ENCODE peak calls at places on chromosomes 6 and 20, in eight cellular contexts. L is hypothalamus, X is tibial artery, J is HFF-Myc, V is Caki2, Z is mucosa of descending colon, I is germinal center, N is retina. Q is an unnamed sample.

GRCh38 chr6:35042041-35042440 is 99.1 kb downstream of the TCP11 start:
- DNase-seq in V (no peak), X (peak), N (no peak), J (no peak), Z (no peak), L (no peak), I (no peak), Q (no peak)

GRCh38 chr6:138824482-138825134 is 28.7 kb downstream of the ECT2L start:
- DNase-seq in V (no peak), N (no peak), Z (no peak), X (no peak), L (no peak), I (no peak), J (no peak), Q (no peak)

GRCh38 chr20:13526551-13526950 is 112.2 kb downstream of the TASP1 start:
- DNase-seq in Z (no peak), V (no peak), L (no peak), X (no peak), J (no peak), I (no peak), N (no peak), Q (no peak)

GRCh38 chr6:72217626-72218025 is 331.3 kb downstream of the RIMS1 start:
- DNase-seq in I (no peak), L (no peak), Z (no peak), X (no peak), V (no peak), N (no peak), J (no peak), Q (no peak)

GRCh38 chr6:5090603-5091002 is 5.5 kb downstream of the PPP1R3G start:
- DNase-seq in L (no peak), V (no peak), N (no peak), Z (no peak), I (no peak), J (no peak), X (no peak), Q (no peak)

GRCh38 chr6:53831956-53832660 is 37.3 kb downstream of the LRRC1 start:
- DNase-seq in V (no peak), X (no peak), I (no peak), N (no peak), Z (no peak), J (no peak), L (no peak), Q (no peak)

GRCh38 chr6:85404497-85405174 is 45.2 kb upstream of the NT5E start:
- DNase-seq in J (peak), L (no peak), N (no peak), I (no peak), V (peak), Z (peak), X (no peak), Q (no peak)

GRCh38 chr6:75850026-75850385 is 101.0 kb downstream of the MYO6 start:
- DNase-seq in J (no peak), I (no peak), Z (no peak), X (no peak), N (no peak), L (no peak), V (no peak), Q (peak)

GRCh38 chr6:18031680-18032256 is 44.3 kb upstream of the KIF13A start:
- DNase-seq in I (no peak), N (no peak), V (no peak), J (no peak), X (no peak), L (no peak), Z (no peak), Q (no peak)

GRCh38 chr6:34246563-34247391 is 2.0 kb downstream of the SMIM29 start:
- DNase-seq in L (no peak), X (no peak), I (peak), Z (no peak), J (no peak), N (peak), V (peak), Q (no peak)

GRCh38 chr20:58228484-58229197 is at the start of gene ANKRD60:
- DNase-seq in N (peak), I (no peak), V (no peak), J (no peak), L (no peak), X (no peak), Z (no peak), Q (no peak)

GRCh38 chr6:91166271-91166670 is 579.4 kb upstream of the MAP3K7 start:
- DNase-seq in L (no peak), I (no peak), N (no peak), V (peak), J (no peak), Z (no peak), X (no peak), Q (no peak)

GRCh38 chr20:56855693-56856092 is 226.6 kb downstream of the TFAP2C start:
- DNase-seq in L (no peak), V (no peak), N (no peak), X (no peak), I (no peak), Z (no peak), J (no peak), Q (no peak)

GRCh38 chr20:46040902-46041535 is 12.0 kb downstream of the SLC12A5 start:
- DNase-seq in I (peak), Z (no peak), J (no peak), L (no peak), N (peak), V (peak), X (no peak), Q (no peak)

GRCh38 chr20:53030061-53030460 is 57.9 kb downstream of the TSHZ2 start:
- DNase-seq in N (no peak), J (no peak), I (no peak), X (no peak), L (no peak), Z (no peak), V (no peak), Q (no peak)

GRCh38 chr6:14767176-14767575 is 478.7 kb upstream of the JARID2 start:
- DNase-seq in N (no peak), L (no peak), Z (no peak), X (no peak), I (no peak), V (no peak), J (no peak), Q (peak)

GRCh38 chr20:17369506-17369905 is 142.7 kb downstream of the PCSK2 start:
- DNase-seq in N (no peak), I (no peak), V (no peak), L (no peak), X (no peak), J (no peak), Z (no peak), Q (no peak)

GRCh38 chr6:111087871-111088667 is 766 bp downstream of the SLC16A10 start:
- DNase-seq in L (no peak), N (peak), X (no peak), Z (peak), V (no peak), J (no peak), I (peak), Q (no peak)

GRCh38 chr6:76886900-76887299 is 576.4 kb downstream of the HTR1B start:
- DNase-seq in X (no peak), N (peak), Z (no peak), L (no peak), I (no peak), V (no peak), J (no peak), Q (no peak)

GRCh38 chr6:47267301-47267700 is 42.4 kb downstream of the TNFRSF21 start:
- DNase-seq in J (no peak), V (no peak), L (no peak), X (no peak), Z (no peak), N (no peak), I (no peak), Q (no peak)

GRCh38 chr6:105952762-105953700 is 133.1 kb upstream of the PRDM1 start:
- DNase-seq in X (no peak), V (no peak), J (no peak), N (no peak), Z (no peak), L (no peak), I (no peak), Q (no peak)

GRCh38 chr6:34855463-34855862 is 32.4 kb downstream of the TAF11 start:
- DNase-seq in V (no peak), Z (no peak), X (no peak), L (no peak), J (no peak), N (no peak), I (no peak), Q (no peak)

GRCh38 chr20:37282558-37282957 is 6.9 kb upstream of the MANBAL start:
- DNase-seq in N (peak), J (no peak), L (no peak), I (no peak), Z (no peak), V (peak), X (no peak), Q (no peak)